ENCODE peak calls at places on chromosomes 7 and 10, in nine cellular contexts. W, E, A, B, D, P, M, Q and I are unnamed samples.

GRCh38 chr10:46273506-46274477 is 13.0 kb upstream of the ANTXRL start:
- DNase-seq in Q (no peak), B (peak), M (peak), E (no peak), D (no peak), W (no peak), A (no peak), P (peak), I (no peak)

GRCh38 chr10:47323636-47324299 is 1.5 kb downstream of the GDF2 start:
- DNase-seq in W (no peak), E (no peak), B (no peak), A (no peak), M (no peak), D (no peak), P (no peak), Q (no peak), I (no peak)

GRCh38 chr10:76786673-76787072 is 850.9 kb downstream of the KCNMA1 start:
- DNase-seq in B (no peak), D (no peak), E (no peak), W (no peak), P (no peak), A (no peak), Q (no peak), M (no peak), I (no peak)

GRCh38 chr7:25633420-25633819 is 405.1 kb upstream of the NPVF start:
- DNase-seq in A (no peak), Q (no peak), D (no peak), B (no peak), W (no peak), M (no peak), E (no peak), P (no peak), I (no peak)

GRCh38 chr7:159094919-159095915 is 49.5 kb downstream of the VIPR2 start:
- DNase-seq in P (peak), M (no peak), E (no peak), B (peak), Q (no peak), D (no peak), A (no peak), W (no peak), I (no peak)

GRCh38 chr10:10798543-10799192 is 219.0 kb upstream of the CELF2 start:
- DNase-seq in M (no peak), B (no peak), D (no peak), A (peak), E (no peak), Q (no peak), P (no peak), W (no peak), I (no peak)

GRCh38 chr10:71648595-71649320 is 70.8 kb downstream of the C10orf105 start:
- DNase-seq in P (no peak), M (no peak), E (no peak), A (no peak), B (no peak), W (no peak), Q (no peak), D (no peak), I (no peak)

GRCh38 chr10:85319826-85320225 is 991.4 kb downstream of the CCSER2 start:
- DNase-seq in W (no peak), M (no peak), B (no peak), P (no peak), E (no peak), Q (no peak), A (peak), D (no peak), I (no peak)

GRCh38 chr7:14834456-14834855 is 68.1 kb downstream of the DGKB start:
- DNase-seq in M (no peak), W (no peak), B (no peak), D (peak), E (peak), P (no peak), Q (peak), A (no peak), I (no peak)

GRCh38 chr7:158613481-158613880 is 25.9 kb upstream of the PTPRN2 start:
- DNase-seq in A (no peak), P (no peak), M (no peak), W (no peak), B (no peak), E (no peak), Q (no peak), D (no peak), I (no peak)

GRCh38 chr10:89669985-89670384 is 24.9 kb upstream of the PANK1 start:
- DNase-seq in W (no peak), B (no peak), E (no peak), Q (no peak), P (no peak), D (no peak), A (no peak), M (no peak), I (no peak)

GRCh38 chr7:84236398-84236797 is 41.8 kb upstream of the SEMA3A start:
- DNase-seq in D (no peak), P (no peak), M (no peak), W (no peak), E (no peak), B (no peak), Q (peak), A (no peak), I (no peak)

GRCh38 chr7:20220824-20221547 is 3.8 kb upstream of the MACC1 start:
- DNase-seq in W (no peak), E (peak), Q (peak), M (no peak), A (no peak), D (peak), B (no peak), P (no peak), I (no peak)

GRCh38 chr7:135757719-135758411 is 9.3 kb upstream of the FAM180A start:
- DNase-seq in B (no peak), M (no peak), W (no peak), P (no peak), A (no peak), D (peak), E (no peak), Q (peak), I (no peak)

GRCh38 chr10:60913657-60914056 is 30.3 kb downstream of the RHOBTB1 start:
- DNase-seq in Q (no peak), B (no peak), P (no peak), M (no peak), E (no peak), W (no peak), A (no peak), D (no peak), I (no peak)

GRCh38 chr10:124560377-124560776 is 98.8 kb downstream of the LHPP start:
- DNase-seq in B (no peak), A (peak), W (no peak), P (no peak), Q (no peak), E (peak), M (no peak), D (peak), I (peak)

GRCh38 chr10:6542999-6543430 is 37.1 kb downstream of the PRKCQ start:
- DNase-seq in P (no peak), B (no peak), W (peak), A (no peak), Q (no peak), M (no peak), D (no peak), E (no peak), I (no peak)

GRCh38 chr10:110820321-110820814 is 51.4 kb upstream of the PDCD4 start:
- DNase-seq in E (no peak), A (peak), W (no peak), P (no peak), M (no peak), D (no peak), Q (no peak), B (no peak), I (no peak)

GRCh38 chr7:88399036-88399435 is 92.3 kb upstream of the STEAP4 start:
- DNase-seq in P (no peak), A (no peak), B (no peak), W (no peak), E (no peak), M (no peak), Q (no peak), D (no peak), I (no peak)

GRCh38 chr7:88396948-88397322 is 90.2 kb upstream of the STEAP4 start:
- DNase-seq in Q (no peak), B (no peak), M (no peak), E (no peak), W (no peak), P (no peak), D (no peak), A (no peak), I (no peak)

GRCh38 chr7:88401009-88401623 is 94.4 kb upstream of the STEAP4 start:
- DNase-seq in Q (peak), E (no peak), B (no peak), W (no peak), D (no peak), A (no peak), M (no peak), P (no peak), I (no peak)

GRCh38 chr7:88402529-88402928 is 95.8 kb upstream of the STEAP4 start:
- DNase-seq in E (no peak), Q (no peak), A (no peak), D (no peak), P (no peak), B (no peak), W (no peak), M (no peak), I (no peak)
- TF ChIP-seq CTCF in E (no peak), Q (no peak), A (no peak), D (no peak), P (no peak), B (no peak), W (no peak), M (no peak), I (no peak)

DNA sequence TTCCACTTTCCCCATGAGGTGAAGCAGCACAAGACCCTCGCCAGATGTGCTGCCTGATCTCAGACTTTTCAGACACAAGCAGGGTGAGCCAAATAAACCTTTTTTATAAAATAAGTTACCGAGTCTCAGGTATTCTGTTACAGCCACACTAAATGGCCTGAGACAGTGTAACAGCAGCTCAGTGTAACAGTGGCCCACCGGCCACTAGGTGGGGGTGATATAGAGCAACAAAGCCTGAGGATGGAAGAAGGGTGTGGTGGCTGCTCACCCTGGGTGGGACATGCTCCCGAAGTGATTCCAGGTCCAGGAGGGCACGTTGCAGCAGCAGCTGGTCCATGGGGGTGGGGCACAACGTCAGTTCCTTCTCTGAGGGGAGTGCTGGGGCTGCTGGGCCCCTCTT is 44.6 kb downstream of the BMS1 start:
- DNase-seq in M (no peak), A (no peak), Q (no peak), P (no peak), E (no peak), W (no peak), B (no peak), D (no peak), I (peak)
- TF ChIP-seq CTCF in M (peak), A (no peak), Q (no peak), P (no peak), E (peak), W (no peak), B (no peak), D (peak), I (peak)

GRCh38 chr7:80135306-80136104 is 874 bp downstream of the GNAI1 start:
- DNase-seq in E (no peak), D (no peak), W (no peak), Q (peak), A (no peak), M (no peak), P (no peak), B (no peak), I (no peak)

GRCh38 chr7:80133361-80134104 is 1.1 kb upstream of the GNAI1 start:
- DNase-seq in E (no peak), M (no peak), P (no peak), A (no peak), B (no peak), D (no peak), W (no peak), Q (peak), I (no peak)

GRCh38 chr7:80136276-80137045 is 1.8 kb downstream of the GNAI1 start:
- DNase-seq in P (no peak), D (no peak), E (no peak), M (no peak), W (no peak), B (no peak), Q (peak), A (no peak), I (no peak)

GRCh38 chr7:80134105-80134535 is 511 bp upstream of the GNAI1 start:
- DNase-seq in D (no peak), Q (peak), E (no peak), M (no peak), P (no peak), A (no peak), B (no peak), W (no peak), I (no peak)

GRCh38 chr7:80134536-80135305 is at the start of gene GNAI1:
- DNase-seq in D (no peak), B (peak), A (peak), Q (peak), W (no peak), E (peak), M (peak), P (no peak), I (peak)
- TF ChIP-seq CTCF in D (peak), B (peak), A (peak), Q (peak), W (peak), E (peak), M (peak), P (no peak), I (peak)

GRCh38 chr10:97332586-97333350 is 1.8 kb downstream of the FRAT2 start:
- DNase-seq in B (peak), M (no peak), D (peak), W (no peak), E (peak), Q (peak), A (no peak), P (no peak), I (no peak)
- TF ChIP-seq CTCF in B (no peak), M (peak), D (peak), W (no peak), E (peak), Q (peak), A (peak), P (no peak), I (no peak)

DNA sequence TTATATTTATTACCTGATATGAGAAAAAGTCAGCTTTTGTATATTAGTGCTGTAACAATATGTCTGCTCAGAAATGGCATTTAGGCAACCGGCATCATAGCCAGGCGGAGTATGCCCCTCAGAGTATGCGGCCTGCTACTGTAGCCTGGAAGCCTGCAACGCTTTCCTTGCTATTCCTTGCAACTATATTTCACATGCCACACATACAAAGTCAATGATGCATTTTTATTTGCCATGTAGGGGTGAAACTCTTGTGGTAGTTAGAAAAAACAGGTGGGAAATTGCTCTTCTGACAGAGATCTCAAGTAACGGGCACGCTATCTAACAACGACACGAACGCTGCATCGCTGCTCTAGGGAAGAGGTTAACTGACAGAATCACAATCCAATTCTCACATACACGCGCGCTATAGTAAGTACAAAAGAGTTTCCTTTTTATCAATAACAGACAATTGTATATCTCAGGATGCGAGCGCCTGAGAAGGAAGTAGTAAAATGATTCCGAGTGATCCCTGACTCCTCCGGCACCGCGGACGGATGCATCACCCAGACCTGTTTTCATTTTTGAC is 5.9 kb downstream of the EBF3 start:
- DNase-seq in A (no peak), Q (no peak), M (no peak), B (no peak), D (no peak), E (no peak), P (no peak), W (no peak), I (peak)
- TF ChIP-seq CTCF in A (peak), Q (no peak), M (peak), B (no peak), D (no peak), E (no peak), P (no peak), W (no peak), I (no peak)

DNA sequence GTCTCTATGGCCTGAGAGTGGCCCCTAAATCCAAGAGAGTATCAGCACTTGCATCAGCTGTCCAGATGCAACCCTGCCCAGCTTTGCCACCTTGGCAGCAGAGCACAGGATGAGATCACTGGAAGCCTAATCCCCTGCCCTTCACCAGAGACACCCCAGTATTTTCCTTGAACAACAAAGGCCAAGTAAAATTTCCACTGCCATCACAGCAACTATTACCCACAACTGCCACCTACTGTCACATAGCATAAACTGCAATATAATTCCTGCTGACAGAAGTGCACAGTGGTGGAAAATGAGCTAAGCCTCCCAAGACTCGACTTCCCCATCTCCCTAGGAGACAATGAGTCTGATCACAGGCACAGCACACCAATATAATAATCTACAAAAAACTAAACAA is 462.8 kb upstream of the ZWINT start:
- DNase-seq in D (no peak), P (no peak), B (no peak), M (no peak), E (no peak), Q (peak), A (no peak), W (no peak), I (no peak)
- TF ChIP-seq CTCF in D (no peak), P (no peak), B (no peak), M (peak), E (peak), Q (peak), A (no peak), W (no peak), I (peak)

DNA sequence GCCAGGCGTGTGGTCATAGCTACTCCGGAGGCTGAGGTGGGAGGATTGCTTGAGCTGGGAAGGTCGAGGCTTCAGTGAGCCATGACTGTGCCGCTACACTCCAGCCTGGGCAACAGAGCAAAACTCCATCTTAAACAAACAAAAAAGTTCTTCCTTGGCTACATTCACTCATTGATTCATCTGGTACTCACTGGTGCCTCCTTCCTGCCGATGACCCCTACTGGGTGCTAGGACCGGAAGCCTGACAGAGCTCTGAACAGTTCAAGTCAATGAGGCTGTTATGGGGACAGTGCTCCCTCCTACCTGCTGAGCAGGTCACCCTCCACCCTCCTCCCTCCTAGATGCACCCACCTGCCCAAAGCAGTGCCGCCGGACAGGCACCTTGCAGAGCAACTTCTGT is 4.9 kb downstream of the PCOLCE start:
- DNase-seq in D (no peak), W (no peak), E (peak), B (no peak), M (no peak), Q (peak), A (no peak), P (no peak), I (no peak)
- TF ChIP-seq CTCF in D (no peak), W (no peak), E (no peak), B (no peak), M (no peak), Q (no peak), A (no peak), P (no peak), I (no peak)

GRCh38 chr10:100163704-100164621 is 21.9 kb downstream of the ERLIN1 start:
- DNase-seq in B (no peak), A (no peak), D (no peak), M (no peak), W (no peak), E (no peak), P (no peak), Q (peak), I (no peak)
- TF ChIP-seq CTCF in B (no peak), A (no peak), D (no peak), M (no peak), W (no peak), E (no peak), P (no peak), Q (no peak), I (no peak)